ENCODE peak calls at places on chromosome 14, in four cellular contexts. One of them, this sample, is unnamed. For H3K4me1, the result is how much of the 10 kb centered on the place peaks cover.

GRCh38 chr14:35365130-35366047 is 39.2 kb downstream of the NFKBIA start:
- DNase-seq in adipocyte: peak
- DNase-seq in fibroblast of lung: peak
- DNase-seq in IMR-90: peak
- DNase-seq in this sample: no peak

GRCh38 chr14:31927348-31927826 is 149.7 kb upstream of the ARHGAP5 start:
- DNase-seq in adipocyte: peak
- DNase-seq in fibroblast of lung: peak
- DNase-seq in IMR-90: peak
- DNase-seq in this sample: no peak

GRCh38 chr14:30131698-30132097 is 204.1 kb upstream of the PRKD1 start:
- DNase-seq in adipocyte: no peak
- DNase-seq in fibroblast of lung: peak
- DNase-seq in IMR-90: no peak
- DNase-seq in this sample: no peak

GRCh38 chr14:42140831-42141279 is 534.2 kb downstream of the LRFN5 start:
- DNase-seq in adipocyte: peak
- DNase-seq in fibroblast of lung: peak
- DNase-seq in IMR-90: peak
- DNase-seq in this sample: no peak

GRCh38 chr14:58107947-58108552 is 44.0 kb downstream of the ARMH4 start:
- DNase-seq in adipocyte: peak
- DNase-seq in fibroblast of lung: peak
- DNase-seq in IMR-90: peak
- DNase-seq in this sample: peak

GRCh38 chr14:72738181-72738611 is 155.7 kb downstream of the DPF3 start:
- DNase-seq in adipocyte: no peak
- DNase-seq in fibroblast of lung: peak
- DNase-seq in IMR-90: no peak
- DNase-seq in this sample: no peak

GRCh38 chr14:54564799-54565235 is 2.1 kb upstream of the SAMD4A start:
- DNase-seq in adipocyte: peak
- DNase-seq in fibroblast of lung: peak
- DNase-seq in IMR-90: peak
- DNase-seq in this sample: peak

GRCh38 chr14:105006831-105007592 is 13.9 kb downstream of the CDCA4 start:
- DNase-seq in adipocyte: no peak
- DNase-seq in fibroblast of lung: no peak
- DNase-seq in IMR-90: no peak
- DNase-seq in this sample: no peak

GRCh38 chr14:91114079-91115065 is 499 bp downstream of the DGLUCY start:
- DNase-seq in adipocyte: peak
- DNase-seq in fibroblast of lung: peak
- DNase-seq in IMR-90: peak
- DNase-seq in this sample: peak

GRCh38 chr14:96699666-96700065 is 97.5 kb upstream of the VRK1 start:
- DNase-seq in adipocyte: no peak
- DNase-seq in fibroblast of lung: no peak
- DNase-seq in IMR-90: no peak
- DNase-seq in this sample: no peak

GRCh38 chr14:76546426-76547221 is 170.7 kb downstream of the ESRRB start:
- DNase-seq in adipocyte: no peak
- DNase-seq in fibroblast of lung: no peak
- DNase-seq in IMR-90: no peak
- DNase-seq in this sample: no peak

GRCh38 chr14:36583242-36584166 is 1.1 kb upstream of the NKX2-8 start:
- DNase-seq in adipocyte: no peak
- DNase-seq in fibroblast of lung: no peak
- DNase-seq in IMR-90: no peak
- DNase-seq in this sample: no peak

GRCh38 chr14:24840204-24840893 is 206.4 kb upstream of the GZMB start:
- DNase-seq in adipocyte: peak
- DNase-seq in fibroblast of lung: peak
- DNase-seq in IMR-90: no peak
- DNase-seq in this sample: no peak

GRCh38 chr14:92659765-92660561 is 88.5 kb downstream of the LGMN start:
- DNase-seq in adipocyte: no peak
- DNase-seq in fibroblast of lung: no peak
- DNase-seq in IMR-90: no peak
- DNase-seq in this sample: no peak

GRCh38 chr14:64265222-64265621 is 28.9 kb downstream of the ESR2 start:
- DNase-seq in adipocyte: no peak
- DNase-seq in fibroblast of lung: no peak
- DNase-seq in IMR-90: no peak
- DNase-seq in this sample: no peak

GRCh38 chr14:76710093-76711010 is 50.9 kb upstream of the VASH1 start:
- DNase-seq in adipocyte: peak
- DNase-seq in fibroblast of lung: peak
- DNase-seq in IMR-90: peak
- DNase-seq in this sample: no peak

GRCh38 chr14:53330441-53330840 is 177.3 kb upstream of the DDHD1 start:
- DNase-seq in adipocyte: no peak
- DNase-seq in fibroblast of lung: peak
- DNase-seq in IMR-90: no peak
- DNase-seq in this sample: no peak

GRCh38 chr14:93056840-93057585 is 58.7 kb downstream of the ITPK1 start:
- DNase-seq in adipocyte: peak
- DNase-seq in fibroblast of lung: no peak
- DNase-seq in IMR-90: peak
- DNase-seq in this sample: no peak

GRCh38 chr14:34035177-34035933 is 84.5 kb upstream of the EGLN3 start:
- DNase-seq in adipocyte: peak
- DNase-seq in fibroblast of lung: peak
- DNase-seq in IMR-90: no peak
- DNase-seq in this sample: no peak

GRCh38 chr14:89407856-89408255 is 9.2 kb downstream of the FOXN3 start:
- DNase-seq in adipocyte: peak
- DNase-seq in fibroblast of lung: peak
- DNase-seq in IMR-90: peak
- DNase-seq in this sample: no peak

GRCh38 chr14:106872619-106873446 is 1346.5 kb downstream of the TMEM121 start:
- DNase-seq in adipocyte: peak
- DNase-seq in fibroblast of lung: no peak
- DNase-seq in IMR-90: no peak
- DNase-seq in this sample: peak

GRCh38 chr14:94773017-94773681 is 3.2 kb upstream of the GSC start:
- DNase-seq in adipocyte: no peak
- DNase-seq in fibroblast of lung: no peak
- DNase-seq in IMR-90: no peak
- DNase-seq in this sample: no peak

GRCh38 chr14:74879427-74880180 is 2.1 kb upstream of the DLST start:
- DNase-seq in adipocyte: no peak
- DNase-seq in fibroblast of lung: no peak
- DNase-seq in IMR-90: no peak
- DNase-seq in this sample: no peak
- H3K4me1 ChIP-seq in adipocyte: under half
- H3K4me1 ChIP-seq in fibroblast of lung: under half
- H3K4me1 ChIP-seq in IMR-90: under half
- H3K4me1 ChIP-seq in this sample: under half

GRCh38 chr14:56297449-56297848 is 179.2 kb downstream of the PELI2 start:
- DNase-seq in adipocyte: no peak
- DNase-seq in fibroblast of lung: no peak
- DNase-seq in IMR-90: no peak
- DNase-seq in this sample: no peak

GRCh38 chr14:56299306-56299984 is 181.2 kb downstream of the PELI2 start:
- DNase-seq in adipocyte: no peak
- DNase-seq in fibroblast of lung: peak
- DNase-seq in IMR-90: peak
- DNase-seq in this sample: no peak

GRCh38 chr14:56304456-56304855 is 186.2 kb downstream of the PELI2 start:
- DNase-seq in adipocyte: no peak
- DNase-seq in fibroblast of lung: peak
- DNase-seq in IMR-90: no peak
- DNase-seq in this sample: no peak

GRCh38 chr14:56295743-56296142 is 177.5 kb downstream of the PELI2 start:
- DNase-seq in adipocyte: no peak
- DNase-seq in fibroblast of lung: no peak
- DNase-seq in IMR-90: no peak
- DNase-seq in this sample: no peak

DNA sequence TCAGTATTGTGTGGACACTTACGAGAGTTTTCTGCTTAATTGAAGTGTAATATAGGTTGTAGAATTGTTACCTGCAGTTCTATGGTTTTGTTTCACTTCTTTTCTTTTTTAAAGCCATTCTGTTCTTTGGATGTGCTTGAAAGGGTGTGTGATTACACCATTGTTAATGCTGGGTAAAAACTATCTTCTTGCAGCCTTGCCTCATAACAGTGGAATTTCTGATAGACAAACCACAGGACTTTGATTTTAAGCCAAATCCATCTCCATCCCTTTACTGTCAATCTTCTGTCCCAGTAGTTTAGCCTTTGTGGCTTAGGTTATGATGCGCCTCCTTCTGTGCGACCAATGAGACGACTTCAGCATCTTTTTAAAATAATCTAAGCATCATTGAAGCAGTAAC is 182.3 kb downstream of the PELI2 start:
- DNase-seq in adipocyte: peak
- DNase-seq in fibroblast of lung: peak
- DNase-seq in IMR-90: peak
- DNase-seq in this sample: no peak
- H3K4me1 ChIP-seq in adipocyte: under half
- H3K4me1 ChIP-seq in fibroblast of lung: under half
- H3K4me1 ChIP-seq in IMR-90: under half
- H3K4me1 ChIP-seq in this sample: under half

GRCh38 chr14:70888681-70889175 is 18.5 kb upstream of the PCNX1 start:
- DNase-seq in adipocyte: peak
- DNase-seq in fibroblast of lung: peak
- DNase-seq in IMR-90: peak
- DNase-seq in this sample: no peak

GRCh38 chr14:70888151-70888499 is 19.1 kb upstream of the PCNX1 start:
- DNase-seq in adipocyte: no peak
- DNase-seq in fibroblast of lung: no peak
- DNase-seq in IMR-90: no peak
- DNase-seq in this sample: no peak

GRCh38 chr14:70885343-70886014 is 21.8 kb upstream of the PCNX1 start:
- DNase-seq in adipocyte: no peak
- DNase-seq in fibroblast of lung: no peak
- DNase-seq in IMR-90: no peak
- DNase-seq in this sample: no peak

GRCh38 chr14:70886421-70887206 is 20.6 kb upstream of the PCNX1 start:
- DNase-seq in adipocyte: no peak
- DNase-seq in fibroblast of lung: no peak
- DNase-seq in IMR-90: no peak
- DNase-seq in this sample: peak

GRCh38 chr14:70887207-70888150 is 19.8 kb upstream of the PCNX1 start:
- DNase-seq in adipocyte: peak
- DNase-seq in fibroblast of lung: peak
- DNase-seq in IMR-90: peak
- DNase-seq in this sample: no peak
- H3K4me1 ChIP-seq in adipocyte: under half
- H3K4me1 ChIP-seq in fibroblast of lung: under half
- H3K4me1 ChIP-seq in IMR-90: under half
- H3K4me1 ChIP-seq in this sample: half or more

GRCh38 chr14:103521438-103521961 is 1.1 kb downstream of the CKB start:
- DNase-seq in adipocyte: peak
- DNase-seq in fibroblast of lung: no peak
- DNase-seq in IMR-90: no peak
- DNase-seq in this sample: no peak

GRCh38 chr14:103519837-103520212 is 2.8 kb downstream of the CKB start:
- DNase-seq in adipocyte: no peak
- DNase-seq in fibroblast of lung: no peak
- DNase-seq in IMR-90: no peak
- DNase-seq in this sample: no peak

GRCh38 chr14:103520269-103520656 is 2.4 kb downstream of the CKB start:
- DNase-seq in adipocyte: no peak
- DNase-seq in fibroblast of lung: no peak
- DNase-seq in IMR-90: no peak
- DNase-seq in this sample: no peak

GRCh38 chr14:103522028-103522581 is 525 bp downstream of the CKB start:
- DNase-seq in adipocyte: peak
- DNase-seq in fibroblast of lung: no peak
- DNase-seq in IMR-90: no peak
- DNase-seq in this sample: no peak

DNA sequence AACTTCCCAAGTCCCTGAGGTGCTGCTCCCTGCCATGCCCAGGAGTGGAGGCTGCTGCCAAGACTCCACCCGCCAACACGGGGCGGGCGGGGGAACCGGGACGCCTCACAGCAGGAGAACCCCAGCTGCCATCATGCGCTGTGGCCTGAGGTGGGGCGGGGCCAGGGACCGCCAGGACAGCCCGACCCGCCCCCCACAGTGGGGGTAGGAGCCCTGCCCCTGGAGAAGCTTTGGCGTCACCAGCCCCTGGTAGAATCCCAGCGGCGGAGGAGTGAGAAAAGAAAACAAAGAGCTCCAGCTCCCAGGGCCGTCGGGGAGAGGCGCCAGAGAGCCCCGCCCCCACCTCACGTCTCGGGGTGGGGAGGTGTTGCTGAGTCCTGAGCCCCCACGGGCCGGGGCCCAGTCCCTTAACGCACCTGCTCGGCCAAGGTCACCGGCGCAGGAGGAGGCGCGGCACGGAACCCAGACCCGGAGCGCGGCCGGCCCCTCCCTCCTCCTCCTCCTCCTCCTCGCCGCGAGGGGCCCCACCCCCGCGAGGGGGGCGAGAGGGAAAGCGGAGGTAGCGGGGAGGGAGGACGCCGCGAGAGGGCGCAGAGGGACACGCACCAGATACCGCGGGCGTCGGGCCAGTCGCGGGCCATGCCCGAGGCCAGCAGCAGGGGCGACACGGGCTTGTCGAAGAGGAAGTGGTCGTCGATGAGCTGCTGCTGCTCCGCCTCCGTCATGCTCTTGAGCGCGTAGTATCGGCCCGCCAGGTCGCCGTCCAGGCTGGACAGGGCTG is 1.8 kb downstream of the CKB start:
- DNase-seq in adipocyte: peak
- DNase-seq in fibroblast of lung: peak
- DNase-seq in IMR-90: peak
- DNase-seq in this sample: peak
- H3K4me1 ChIP-seq in adipocyte: under half
- H3K4me1 ChIP-seq in fibroblast of lung: under half
- H3K4me1 ChIP-seq in IMR-90: under half
- H3K4me1 ChIP-seq in this sample: under half

GRCh38 chr14:68632591-68632895 is 160.3 kb downstream of the ZFP36L1 start:
- DNase-seq in adipocyte: no peak
- DNase-seq in fibroblast of lung: no peak
- DNase-seq in IMR-90: no peak
- DNase-seq in this sample: no peak
- H3K4me1 ChIP-seq in adipocyte: under half
- H3K4me1 ChIP-seq in fibroblast of lung: under half
- H3K4me1 ChIP-seq in IMR-90: under half
- H3K4me1 ChIP-seq in this sample: under half

This sample was measured in CD8-positive, alpha-beta memory T cell.